ENCODE peak calls at places on chromosome 12, in six cellular contexts. V is fibroblast of mammary gland, L is left lung, H is sigmoid colon, T is choroid plexus epithelial cell, B is cardiac fibroblast. S is an unnamed sample.

GRCh38 chr12:78703820-78704525 is 160.6 kb upstream of the SYT1 start:
- DNase-seq in V (peak), L (no peak), H (no peak), T (peak), B (peak), S (peak)

GRCh38 chr12:121190523-121191031 is 19.4 kb upstream of the P2RX4 start:
- DNase-seq in V (peak), L (no peak), H (no peak), T (peak), B (peak), S (peak)

GRCh38 chr12:117502633-117503032 is 141.2 kb upstream of the NOS1 start:
- DNase-seq in V (no peak), L (no peak), H (no peak), T (no peak), B (no peak), S (no peak)

GRCh38 chr12:112167031-112167461 is 41.7 kb downstream of the TRAFD1 start:
- DNase-seq in V (no peak), L (no peak), H (peak), T (no peak), B (no peak), S (no peak)

GRCh38 chr12:65876898-65877721 is 52.8 kb downstream of the HMGA2 start:
- DNase-seq in V (peak), L (no peak), H (no peak), T (peak), B (peak), S (peak)

GRCh38 chr12:120234643-120235368 is 30.7 kb downstream of the PXN start:
- DNase-seq in V (peak), L (peak), H (peak), T (peak), B (peak), S (peak)

GRCh38 chr12:29783773-29784666 is at the start of gene TMTC1:
- DNase-seq in V (peak), L (peak), H (peak), T (peak), B (peak), S (peak)

GRCh38 chr12:124699878-124700277 is 132.5 kb upstream of the NCOR2 start:
- DNase-seq in V (no peak), L (peak), H (no peak), T (no peak), B (no peak), S (no peak)

GRCh38 chr12:33752854-33753253 is 269.4 kb upstream of the ALG10 start:
- DNase-seq in V (no peak), L (no peak), H (no peak), T (no peak), B (no peak), S (no peak)

GRCh38 chr12:45234134-45234865 is 18.4 kb downstream of the ANO6 start:
- DNase-seq in V (peak), L (no peak), H (peak), T (peak), B (peak), S (peak)

GRCh38 chr12:69243099-69244084 is 4.0 kb downstream of the CPSF6 start:
- DNase-seq in V (no peak), L (no peak), H (no peak), T (no peak), B (no peak), S (no peak)

GRCh38 chr12:47356129-47356622 is 276.4 kb upstream of the AMIGO2 start:
- DNase-seq in V (no peak), L (no peak), H (no peak), T (no peak), B (peak), S (no peak)

GRCh38 chr12:20624718-20625117 is 70.4 kb upstream of the SLCO1C1 start:
- DNase-seq in V (peak), L (no peak), H (no peak), T (peak), B (peak), S (peak)

GRCh38 chr12:116455540-116456306 is 103.5 kb upstream of the MAP1LC3B2 start:
- DNase-seq in V (peak), L (peak), H (peak), T (peak), B (peak), S (peak)

GRCh38 chr12:121233628-121234020 is 23.7 kb downstream of the P2RX4 start:
- DNase-seq in V (no peak), L (no peak), H (no peak), T (no peak), B (no peak), S (no peak)

GRCh38 chr12:6540181-6540877 is 6.0 kb downstream of the GAPDH start:
- DNase-seq in V (peak), L (peak), H (peak), T (peak), B (peak), S (peak)

GRCh38 chr12:54258286-54258685 is 21.6 kb downstream of the CBX5 start:
- DNase-seq in V (no peak), L (no peak), H (no peak), T (peak), B (peak), S (peak)

GRCh38 chr12:44873898-44874297 is 2.2 kb downstream of the NELL2 start:
- DNase-seq in V (peak), L (no peak), H (no peak), T (peak), B (peak), S (peak)

GRCh38 chr12:46364777-46365580 is 7.6 kb downstream of the SLC38A2 start:
- DNase-seq in V (peak), L (no peak), H (peak), T (peak), B (peak), S (peak)

GRCh38 chr12:88579941-88580871 is at the start of gene KITLG:
- DNase-seq in V (peak), L (peak), H (peak), T (peak), B (peak), S (peak)

GRCh38 chr12:98332626-98333025 is 182.8 kb upstream of the TMPO start:
- DNase-seq in V (no peak), L (no peak), H (no peak), T (no peak), B (no peak), S (no peak)

GRCh38 chr12:9936597-9936996 is 4.4 kb upstream of the CLEC2A start:
- DNase-seq in V (no peak), L (no peak), H (no peak), T (peak), B (no peak), S (no peak)

GRCh38 chr12:9813821-9814798 is 13.2 kb upstream of the KLRF1 start:
- DNase-seq in V (peak), L (peak), H (peak), T (peak), B (peak), S (peak)

GRCh38 chr12:54419088-54419887 is at the start of gene ITGA5:
- DNase-seq in V (peak), L (peak), H (peak), T (no peak), B (peak), S (peak)

GRCh38 chr12:9404031-9404430 is 195.8 kb upstream of the PZP start:
- DNase-seq in V (no peak), L (no peak), H (no peak), T (no peak), B (no peak), S (no peak)

GRCh38 chr12:92928431-92928961 is 599 bp downstream of the EEA1 start:
- DNase-seq in V (peak), L (peak), H (peak), T (peak), B (peak), S (no peak)

GRCh38 chr12:25583545-25583944 is 30.5 kb upstream of the LMNTD1 start:
- DNase-seq in V (peak), L (no peak), H (no peak), T (peak), B (peak), S (no peak)

GRCh38 chr12:52010152-52010622 is 3.4 kb downstream of the TAMALIN start:
- DNase-seq in V (peak), L (peak), H (peak), T (peak), B (peak), S (peak)

GRCh38 chr12:126247936-126248335 is 1182.7 kb downstream of the AACS start:
- DNase-seq in V (no peak), L (no peak), H (no peak), T (no peak), B (no peak), S (peak)

GRCh38 chr12:58564721-58565120 is 355.6 kb downstream of the LRIG3 start:
- DNase-seq in V (peak), L (no peak), H (no peak), T (peak), B (no peak), S (peak)

GRCh38 chr12:21607701-21608100 is 3.1 kb upstream of the GYS2 start:
- DNase-seq in V (peak), L (no peak), H (no peak), T (peak), B (peak), S (peak)

GRCh38 chr12:16467304-16467703 is 119.9 kb downstream of the MGST1 start:
- DNase-seq in V (no peak), L (no peak), H (no peak), T (no peak), B (no peak), S (no peak)

GRCh38 chr12:116673713-116674112 is 64.2 kb downstream of the SPRING1 start:
- DNase-seq in V (no peak), L (no peak), H (no peak), T (no peak), B (no peak), S (no peak)

GRCh38 chr12:72388322-72388721 is 116.2 kb downstream of the TRHDE start:
- DNase-seq in V (no peak), L (no peak), H (no peak), T (peak), B (no peak), S (no peak)

GRCh38 chr12:9872743-9873142 is 3.6 kb upstream of the CLEC2B start:
- DNase-seq in V (no peak), L (no peak), H (no peak), T (no peak), B (no peak), S (no peak)

GRCh38 chr12:95073698-95074520 is 491 bp upstream of the NR2C1 start:
- DNase-seq in V (no peak), L (no peak), H (no peak), T (no peak), B (no peak), S (no peak)

GRCh38 chr12:62767506-62767905 is 167.4 kb downstream of the PPM1H start:
- DNase-seq in V (peak), L (no peak), H (no peak), T (peak), B (peak), S (peak)

DNA sequence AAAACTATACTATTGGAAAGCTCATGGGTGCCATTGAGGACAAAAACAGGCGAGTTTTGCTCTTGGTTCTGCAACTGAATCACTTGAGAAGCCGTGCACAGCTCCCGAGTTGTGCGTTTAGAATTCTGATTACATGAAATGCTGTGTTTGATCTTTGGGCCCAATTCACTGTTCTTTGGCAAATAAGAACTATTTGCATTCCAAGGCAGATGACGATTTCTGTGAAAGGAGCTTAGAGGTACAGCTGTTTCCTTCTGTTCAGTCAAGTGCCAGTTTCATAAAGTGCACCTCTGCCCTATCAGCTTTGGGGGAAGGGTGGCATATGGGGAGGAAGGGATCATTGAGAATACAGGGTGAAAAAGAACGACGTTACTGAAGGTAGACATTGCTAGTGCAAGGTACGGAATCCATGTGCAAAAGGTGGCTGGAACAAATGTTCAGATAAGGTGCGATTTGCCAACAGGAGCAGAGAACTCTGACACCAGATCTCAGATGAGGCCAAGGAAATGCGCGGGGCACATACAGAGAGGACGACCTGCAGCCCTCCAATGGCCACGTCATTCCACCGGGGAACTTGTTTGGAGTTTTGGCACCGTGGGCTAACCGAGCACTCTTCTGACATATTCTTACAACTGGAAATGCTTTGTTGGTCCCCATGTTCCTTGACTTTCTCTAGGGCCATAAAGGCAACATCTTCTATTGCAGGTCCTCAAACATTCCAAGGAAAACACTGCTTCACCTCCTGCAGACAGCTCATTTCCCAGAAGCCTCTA is 30.1 kb downstream of the TCHP start:
- DNase-seq in V (no peak), L (no peak), H (no peak), T (no peak), B (no peak), S (no peak)
- TF ChIP-seq CTCF in V (no peak), L (no peak), H (no peak), T (no peak), B (no peak), S (no peak)

GRCh38 chr12:53098982-53099651 is 1.6 kb downstream of the IGFBP6 start:
- DNase-seq in V (peak), L (peak), H (peak), T (peak), B (peak), S (peak)
- H3K4me3 ChIP-seq in V (peak), L (no peak), H (peak), T (peak), B (peak), S (peak)

DNA sequence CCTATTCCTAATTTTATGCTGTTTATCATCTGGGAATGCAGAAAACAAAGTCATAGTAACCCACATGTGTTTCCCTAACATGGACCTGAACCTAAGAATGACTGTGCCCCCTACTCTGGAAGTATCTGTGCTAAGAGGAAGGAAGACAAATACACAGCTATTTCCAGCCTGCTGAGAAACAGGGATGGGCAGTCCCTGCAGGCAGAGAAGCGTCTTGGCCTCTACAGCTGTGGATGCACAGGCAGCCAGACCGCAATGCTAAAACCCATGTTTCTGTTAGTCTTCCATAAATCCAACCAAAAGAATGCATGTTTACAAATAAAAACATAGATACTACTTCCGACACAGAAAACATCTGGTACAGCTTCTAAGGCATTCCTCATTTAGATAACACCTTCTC is 56.1 kb downstream of the DUSP16 start:
- DNase-seq in V (peak), L (peak), H (no peak), T (peak), B (peak), S (peak)
- TF ChIP-seq CTCF in V (no peak), L (no peak), H (no peak), T (peak), B (no peak), S (no peak)

GRCh38 chr12:100611031-100611430 is 37.5 kb downstream of the GAS2L3 start:
- DNase-seq in V (peak), L (no peak), H (no peak), T (peak), B (no peak), S (peak)

GRCh38 chr12:100608776-100609175 is 35.3 kb downstream of the GAS2L3 start:
- DNase-seq in V (no peak), L (peak), H (no peak), T (no peak), B (no peak), S (no peak)

GRCh38 chr12:100612557-100612956 is 39.1 kb downstream of the GAS2L3 start:
- DNase-seq in V (no peak), L (no peak), H (no peak), T (no peak), B (no peak), S (no peak)
- H3K4me3 ChIP-seq in V (no peak), L (no peak), H (no peak), T (no peak), B (no peak), S (no peak)

DNA sequence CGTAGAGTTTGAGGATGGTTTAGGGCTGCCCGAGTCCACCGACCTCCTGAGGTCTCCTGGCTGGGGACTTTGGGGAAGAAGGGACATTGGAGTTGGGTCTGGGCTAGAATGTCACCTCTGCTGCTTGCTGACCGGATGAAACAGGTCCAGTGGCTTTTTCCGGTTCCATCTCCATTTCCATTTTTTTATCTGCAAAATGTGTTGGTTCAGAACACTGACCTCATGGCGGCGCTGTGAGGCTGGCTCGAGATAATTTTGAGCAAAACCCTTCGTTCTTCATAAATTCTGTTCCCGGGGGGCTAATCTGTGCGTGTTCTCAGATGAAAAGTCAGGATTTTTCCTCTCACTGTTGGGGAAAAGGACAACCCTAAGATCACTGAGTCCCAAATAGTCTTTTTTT is 11.7 kb upstream of the MYL2 start:
- DNase-seq in V (no peak), L (no peak), H (no peak), T (peak), B (peak), S (no peak)
- TF ChIP-seq CTCF in V (peak), L (no peak), H (no peak), T (peak), B (peak), S (peak)

GRCh38 chr12:15220451-15220850 is 766 bp downstream of the RERG start:
- DNase-seq in V (no peak), L (no peak), H (no peak), T (no peak), B (no peak), S (no peak)

GRCh38 chr12:15225136-15225535 is 3.9 kb upstream of the RERG start:
- DNase-seq in V (no peak), L (no peak), H (no peak), T (no peak), B (no peak), S (no peak)

GRCh38 chr12:15216036-15216889 is 5.0 kb downstream of the RERG start:
- DNase-seq in V (no peak), L (no peak), H (no peak), T (no peak), B (no peak), S (no peak)

GRCh38 chr12:15227004-15227679 is 5.9 kb upstream of the RERG start:
- DNase-seq in V (peak), L (peak), H (peak), T (peak), B (peak), S (peak)

DNA sequence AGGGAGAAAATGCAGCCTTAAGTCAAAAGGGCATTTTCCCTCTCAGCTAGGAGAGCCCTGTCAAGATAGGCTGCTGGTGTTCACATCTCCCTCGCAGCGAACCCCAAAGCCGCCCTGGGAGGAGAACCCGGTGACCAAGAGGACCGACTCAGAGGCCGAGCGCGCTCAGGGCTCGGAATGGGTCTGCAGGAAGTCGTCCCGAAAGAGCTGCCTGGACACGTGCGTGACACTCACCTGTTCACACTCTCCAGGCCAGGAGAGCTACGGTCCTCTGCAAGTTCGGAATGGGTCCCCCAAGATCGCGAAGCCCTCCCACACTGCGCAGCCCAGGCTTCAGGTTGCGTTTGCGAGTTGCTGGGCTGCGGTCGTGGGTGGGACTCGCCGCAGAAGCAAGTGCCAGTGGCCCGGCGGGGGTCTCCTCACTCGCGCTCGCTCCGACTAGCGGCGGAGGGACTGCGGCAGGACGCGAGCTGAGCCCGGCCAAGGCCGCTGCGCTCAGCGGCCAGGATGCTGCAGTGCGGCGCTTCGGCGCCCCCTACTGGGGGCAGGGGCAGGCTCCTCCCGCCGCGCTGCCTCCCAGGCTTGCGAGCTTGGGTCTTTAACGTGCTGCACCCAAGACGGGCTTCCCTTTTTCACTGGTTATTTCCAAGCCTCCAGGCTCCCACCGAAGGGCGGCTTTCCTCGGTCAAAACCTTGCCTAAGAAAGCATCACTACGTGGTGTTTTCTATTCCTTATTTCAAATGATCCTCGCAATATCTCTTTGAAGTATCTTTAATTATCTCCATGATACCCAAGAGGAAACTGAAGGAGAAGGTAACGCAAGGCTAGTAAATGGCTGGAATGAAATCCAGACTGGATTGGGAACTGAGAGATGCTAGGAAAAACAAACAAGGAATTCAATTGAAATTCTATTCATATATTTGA is at the start of gene RERG:
- DNase-seq in V (peak), L (peak), H (peak), T (peak), B (peak), S (peak)
- H3K4me3 ChIP-seq in V (peak), L (peak), H (peak), T (peak), B (peak), S (peak)

GRCh38 chr12:96091833-96092232 is 56.4 kb upstream of the LTA4H start:
- DNase-seq in V (peak), L (no peak), H (no peak), T (peak), B (no peak), S (no peak)
- TF ChIP-seq CTCF in V (peak), L (no peak), H (no peak), T (peak), B (no peak), S (peak)

DNA sequence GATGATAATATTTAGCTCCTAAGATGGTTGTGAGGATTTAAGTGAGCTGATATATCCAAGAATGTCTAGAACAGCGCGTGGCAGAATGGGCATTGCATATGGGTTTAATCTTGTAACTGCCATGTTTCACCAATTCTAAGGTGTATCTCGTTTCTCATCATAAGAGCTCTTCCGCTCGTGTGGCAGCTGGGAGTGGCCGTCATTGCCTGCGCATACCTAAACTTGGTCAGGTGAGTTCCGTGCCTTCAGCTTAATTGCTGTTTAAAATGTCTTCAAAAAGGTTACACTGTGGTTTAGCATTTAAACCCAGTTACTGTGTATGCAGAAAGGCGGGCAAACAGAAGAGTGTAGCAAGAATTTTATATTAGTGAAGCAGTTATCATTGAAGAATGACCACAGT is 4.5 kb upstream of the AQP2 start:
- DNase-seq in V (no peak), L (no peak), H (no peak), T (no peak), B (no peak), S (no peak)
- H3K4me3 ChIP-seq in V (no peak), L (no peak), H (no peak), T (no peak), B (no peak), S (no peak)